ENCODE peak calls at places on chromosomes 5 and 9, in four cellular contexts. X is left ventricle myocardium inferior, U is glutamatergic neuron, B is A549. Q is an unnamed sample.

GRCh38 chr9:130421802-130422276 is 22.9 kb upstream of the ASS1 start:
- DNase-seq in X (no peak), U (peak), B (no peak), Q (no peak)

GRCh38 chr9:6414291-6414690 is 1.3 kb downstream of the UHRF2 start:
- DNase-seq in X (no peak), U (no peak), B (no peak), Q (no peak)

GRCh38 chr5:164252-164651 is 27.0 kb upstream of the LRRC14B start:
- DNase-seq in X (no peak), U (peak), B (no peak), Q (no peak)

GRCh38 chr9:125439434-125440272 is 178.0 kb downstream of the GAPVD1 start:
- DNase-seq in X (no peak), U (peak), B (no peak), Q (no peak)

GRCh38 chr5:133885566-133885965 is 82.9 kb downstream of the C5orf15 start:
- DNase-seq in X (no peak), U (no peak), B (no peak), Q (no peak)

GRCh38 chr5:175517824-175518450 is 39.6 kb downstream of the SFXN1 start:
- DNase-seq in X (no peak), U (no peak), B (no peak), Q (no peak)

GRCh38 chr9:2559212-2560152 is 62.1 kb upstream of the VLDLR start:
- DNase-seq in X (peak), U (no peak), B (peak), Q (no peak)

GRCh38 chr5:171863928-171864327 is 78.3 kb downstream of the SMIM23 start:
- DNase-seq in X (no peak), U (no peak), B (no peak), Q (no peak)

GRCh38 chr9:14018061-14018460 is 295.9 kb downstream of the NFIB start:
- DNase-seq in X (no peak), U (no peak), B (no peak), Q (no peak)

GRCh38 chr9:121485618-121486531 is 13.8 kb downstream of the GGTA1 start:
- DNase-seq in X (no peak), U (no peak), B (no peak), Q (no peak)

GRCh38 chr5:139271201-139272027 is 22.1 kb upstream of the MATR3 start:
- DNase-seq in X (no peak), U (no peak), B (no peak), Q (no peak)

GRCh38 chr5:167587768-167588167 is 703.7 kb upstream of the WWC1 start:
- DNase-seq in X (no peak), U (peak), B (peak), Q (peak)

GRCh38 chr9:107712390-107712789 is 222.8 kb upstream of the KLF4 start:
- DNase-seq in X (no peak), U (no peak), B (peak), Q (no peak)

GRCh38 chr9:108543251-108543768 is 312.5 kb downstream of the ACTL7B start:
- DNase-seq in X (no peak), U (no peak), B (peak), Q (no peak)

GRCh38 chr9:70229579-70229978 is 29.2 kb upstream of the SMC5 start:
- DNase-seq in X (no peak), U (no peak), B (no peak), Q (no peak)

GRCh38 chr9:135248111-135248510 is 160.6 kb downstream of the OLFM1 start:
- DNase-seq in X (no peak), U (peak), B (no peak), Q (no peak)

GRCh38 chr5:58294598-58295298 is 165.1 kb downstream of the PLK2 start:
- DNase-seq in X (no peak), U (no peak), B (no peak), Q (no peak)

GRCh38 chr5:179258001-179258921 is 87.0 kb downstream of the ADAMTS2 start:
- DNase-seq in X (no peak), U (peak), B (no peak), Q (no peak)

GRCh38 chr5:103450333-103451061 is 112.1 kb downstream of the NUDT12 start:
- DNase-seq in X (no peak), U (no peak), B (no peak), Q (no peak)

GRCh38 chr9:117234178-117234577 is 180.7 kb downstream of the ASTN2 start:
- DNase-seq in X (no peak), U (peak), B (no peak), Q (no peak)

GRCh38 chr9:106277931-106278330 is 583.6 kb downstream of the TMEM38B start:
- DNase-seq in X (no peak), U (no peak), B (no peak), Q (no peak)

GRCh38 chr5:109016300-109016699 is 268.6 kb downstream of the FER start:
- DNase-seq in X (no peak), U (no peak), B (no peak), Q (no peak)

GRCh38 chr9:136994180-136994884 is 2.0 kb downstream of the CLIC3 start:
- DNase-seq in X (no peak), U (no peak), B (no peak), Q (no peak)

GRCh38 chr9:86757382-86757720 is 190.0 kb downstream of the GAS1 start:
- DNase-seq in X (no peak), U (no peak), B (no peak), Q (no peak)

GRCh38 chr9:87527211-87527916 is 29.7 kb downstream of the DAPK1 start:
- DNase-seq in X (no peak), U (no peak), B (no peak), Q (no peak)

GRCh38 chr5:179209359-179210150 is 135.7 kb downstream of the ADAMTS2 start:
- DNase-seq in X (no peak), U (peak), B (no peak), Q (no peak)

GRCh38 chr9:73892371-73892770 is 604.8 kb upstream of the RORB start:
- DNase-seq in X (no peak), U (no peak), B (no peak), Q (no peak)

GRCh38 chr9:128715436-128715750 is 8.5 kb downstream of the ZDHHC12 start:
- DNase-seq in X (no peak), U (no peak), B (no peak), Q (no peak)

GRCh38 chr5:150117945-150118560 is 31.7 kb upstream of the CSF1R start:
- DNase-seq in X (no peak), U (no peak), B (no peak), Q (no peak)

GRCh38 chr5:150120062-150120441 is 33.7 kb upstream of the CSF1R start:
- DNase-seq in X (no peak), U (no peak), B (no peak), Q (no peak)

GRCh38 chr5:150120617-150121447 is 34.5 kb upstream of the CSF1R start:
- DNase-seq in X (no peak), U (no peak), B (no peak), Q (no peak)

GRCh38 chr5:150118561-150119229 is 32.3 kb upstream of the CSF1R start:
- DNase-seq in X (no peak), U (no peak), B (no peak), Q (no peak)

GRCh38 chr5:150119421-150120061 is 33.2 kb upstream of the CSF1R start:
- DNase-seq in X (no peak), U (no peak), B (no peak), Q (no peak)
- TF ChIP-seq CTCF in X (no peak), U (no peak), B (no peak), Q (no peak)

GRCh38 chr9:96655198-96655851 is at the start of gene PRXL2C:
- DNase-seq in X (peak), U (peak), B (peak), Q (no peak)

GRCh38 chr9:96654450-96655197 is 493 bp downstream of the PRXL2C start:
- DNase-seq in X (peak), U (peak), B (peak), Q (peak)

GRCh38 chr9:96649620-96650323 is 5.3 kb downstream of the PRXL2C start:
- DNase-seq in X (no peak), U (no peak), B (no peak), Q (no peak)

GRCh38 chr9:96646081-96646991 is 8.8 kb downstream of the PRXL2C start:
- DNase-seq in X (no peak), U (no peak), B (no peak), Q (no peak)

DNA sequence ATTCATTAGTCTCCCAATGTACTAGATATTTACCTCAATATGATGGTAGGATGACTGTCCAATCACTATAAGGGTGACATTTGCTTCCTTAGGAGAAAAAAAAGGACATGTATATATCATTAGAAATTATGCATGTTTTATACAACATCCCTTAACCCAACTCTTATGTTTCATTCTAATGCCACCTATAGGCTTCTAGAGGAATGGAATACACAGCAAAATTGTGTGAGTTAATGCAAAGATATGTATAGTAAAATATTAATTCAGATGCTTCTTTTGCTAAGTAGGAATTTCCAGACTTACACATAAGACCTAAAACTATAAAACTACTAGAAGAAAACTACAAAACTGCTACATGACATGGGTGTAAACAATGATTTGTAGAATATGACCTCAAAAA is 3.5 kb downstream of the PRXL2C start:
- DNase-seq in X (no peak), U (no peak), B (peak), Q (no peak)
- TF ChIP-seq CTCF in X (peak), U (no peak), B (peak), Q (peak)

GRCh38 chr5:96855041-96855872 is 21.0 kb upstream of the ERAP2 start:
- DNase-seq in X (no peak), U (no peak), B (no peak), Q (no peak)

GRCh38 chr5:96861044-96861443 is 15.3 kb upstream of the ERAP2 start:
- DNase-seq in X (no peak), U (peak), B (no peak), Q (no peak)

GRCh38 chr5:96854067-96854466 is 22.2 kb upstream of the ERAP2 start:
- DNase-seq in X (no peak), U (no peak), B (no peak), Q (no peak)

GRCh38 chr5:96857924-96858323 is 18.4 kb upstream of the ERAP2 start:
- DNase-seq in X (no peak), U (no peak), B (no peak), Q (no peak)

DNA sequence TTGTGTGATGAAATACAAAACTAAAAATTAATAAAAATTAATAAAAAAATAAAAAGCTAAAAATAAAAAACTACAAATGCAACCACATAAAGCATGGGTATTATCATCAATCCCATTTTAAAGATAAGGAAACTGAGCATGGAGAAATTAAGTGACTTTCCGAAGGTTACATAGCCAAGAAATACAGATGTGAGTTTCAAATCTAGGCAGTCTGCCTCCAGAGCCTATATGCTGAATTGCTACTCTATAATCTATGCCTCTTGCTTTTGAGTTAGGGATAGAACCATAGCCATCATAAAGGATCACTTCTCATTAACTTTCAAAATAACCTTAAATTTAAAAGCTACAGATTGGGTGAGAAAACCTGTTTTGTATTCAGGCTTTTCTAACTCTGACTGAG is 18.8 kb upstream of the ERAP2 start:
- DNase-seq in X (no peak), U (no peak), B (no peak), Q (no peak)
- TF ChIP-seq CTCF in X (no peak), U (no peak), B (no peak), Q (no peak)

DNA sequence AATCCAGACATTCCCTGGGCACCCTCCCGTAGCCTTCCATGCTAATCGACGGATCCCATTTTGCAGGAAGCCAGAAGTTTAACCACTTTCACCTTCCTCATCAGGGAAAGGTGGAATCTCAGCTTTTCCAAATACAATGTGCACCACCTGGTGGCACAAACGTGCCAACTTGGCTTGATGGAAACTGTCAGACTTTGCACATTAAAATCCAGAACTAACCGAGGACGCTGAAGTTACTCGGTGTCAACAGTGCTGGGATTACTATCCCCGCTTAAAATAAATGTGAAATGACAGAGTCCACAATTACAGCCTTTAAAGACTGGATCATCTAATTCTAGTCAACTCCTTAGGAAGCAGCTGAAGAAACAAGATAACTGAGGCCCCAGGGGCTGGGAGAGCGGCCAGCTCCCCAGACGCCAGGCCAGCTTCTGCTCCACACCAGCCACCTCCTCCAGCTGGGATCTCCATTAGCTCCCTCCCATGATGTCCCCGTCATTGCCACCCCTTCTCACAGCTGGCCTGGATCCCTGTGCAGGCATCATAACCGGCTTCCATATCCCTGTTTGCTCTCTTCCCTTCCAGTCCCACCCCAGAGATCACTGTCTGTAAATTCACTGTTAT is 50.2 kb upstream of the RETREG1 start:
- DNase-seq in X (peak), U (no peak), B (no peak), Q (no peak)
- TF ChIP-seq CTCF in X (peak), U (peak), B (peak), Q (peak)

GRCh38 chr5:72244862-72245371 is 75.1 kb downstream of the MRPS27 start:
- DNase-seq in X (no peak), U (peak), B (peak), Q (no peak)
- TF ChIP-seq CTCF in X (peak), U (peak), B (peak), Q (peak)

Q was measured in neural crest cell.